ENCODE peak calls at places on chromosomes 7 and 10, in four cellular contexts. D is activated CD8-positive, alpha-beta T cell treated with anti-CD3 and anti-CD28 coated beads for 36 hours; U is PC-3; A is hepatocyte. R is an unnamed sample.

GRCh38 chr10:70682920-70683600 is 10.8 kb downstream of the ADAMTS14 start:
- DNase-seq in D (peak), U (no peak), A (no peak), R (peak)

GRCh38 chr7:2726316-2727018 is 38.5 kb downstream of the AMZ1 start:
- DNase-seq in D (peak), U (no peak), A (no peak), R (no peak)

GRCh38 chr10:122703483-122704448 is 4.1 kb upstream of the C10orf120 start:
- DNase-seq in D (peak), U (peak), A (peak), R (peak)

GRCh38 chr10:101075775-101076174 is 14.0 kb downstream of the KAZALD1 start:
- DNase-seq in D (peak), U (no peak), A (no peak), R (no peak)

GRCh38 chr7:55188590-55189446 is 170.0 kb downstream of the EGFR start:
- DNase-seq in D (no peak), U (no peak), A (peak), R (no peak)

GRCh38 chr10:99781734-99782429 is 558 bp upstream of the ABCC2 start:
- DNase-seq in D (no peak), U (no peak), A (no peak), R (no peak)

GRCh38 chr10:79123547-79123963 is 54.8 kb downstream of the ZMIZ1 start:
- DNase-seq in D (no peak), U (no peak), A (no peak), R (no peak)

GRCh38 chr7:143013897-143014296 is 13.0 kb downstream of the OR9A2 start:
- DNase-seq in D (no peak), U (peak), A (peak), R (no peak)

GRCh38 chr7:50534690-50535290 is 30.4 kb downstream of the DDC start:
- DNase-seq in D (peak), U (peak), A (peak), R (no peak)

GRCh38 chr10:61410353-61410752 is 42.8 kb downstream of the TMEM26 start:
- DNase-seq in D (no peak), U (no peak), A (no peak), R (no peak)

GRCh38 chr7:94810496-94810895 is 96.9 kb upstream of the PPP1R9A start:
- DNase-seq in D (no peak), U (no peak), A (no peak), R (no peak)

GRCh38 chr10:86113983-86114382 is 252.6 kb downstream of the GRID1 start:
- DNase-seq in D (no peak), U (no peak), A (no peak), R (no peak)

GRCh38 chr10:50653142-50653541 is 29.4 kb upstream of the SGMS1 start:
- DNase-seq in D (peak), U (peak), A (peak), R (no peak)

GRCh38 chr7:140478361-140479061 is 794 bp downstream of the MKRN1 start:
- DNase-seq in D (peak), U (peak), A (peak), R (peak)

GRCh38 chr7:84913731-84914130 is 273.1 kb downstream of the SEMA3D start:
- DNase-seq in D (no peak), U (peak), A (no peak), R (no peak)

GRCh38 chr10:42979181-42979580 is 97.7 kb upstream of the RET start:
- DNase-seq in D (peak), U (no peak), A (no peak), R (no peak)

GRCh38 chr7:55517191-55517633 is 55.1 kb downstream of the VOPP1 start:
- DNase-seq in D (peak), U (no peak), A (no peak), R (peak)

GRCh38 chr7:127890726-127891125 is 140.5 kb downstream of the LRRC4 start:
- DNase-seq in D (no peak), U (no peak), A (no peak), R (no peak)

GRCh38 chr10:99941942-99942835 is 67.6 kb downstream of the DNMBP start:
- DNase-seq in D (no peak), U (no peak), A (no peak), R (no peak)

GRCh38 chr7:69932034-69932628 is 333.9 kb downstream of the AUTS2 start:
- DNase-seq in D (peak), U (no peak), A (peak), R (no peak)

GRCh38 chr7:36045830-36046341 is 107.2 kb upstream of the EEPD1 start:
- DNase-seq in D (no peak), U (no peak), A (no peak), R (no peak)

GRCh38 chr7:124171068-124171467 is 138.2 kb upstream of the TMEM229A start:
- DNase-seq in D (peak), U (peak), A (peak), R (no peak)
- TF ChIP-seq CTCF in D (no peak), U (peak), A (peak), R (peak)

DNA sequence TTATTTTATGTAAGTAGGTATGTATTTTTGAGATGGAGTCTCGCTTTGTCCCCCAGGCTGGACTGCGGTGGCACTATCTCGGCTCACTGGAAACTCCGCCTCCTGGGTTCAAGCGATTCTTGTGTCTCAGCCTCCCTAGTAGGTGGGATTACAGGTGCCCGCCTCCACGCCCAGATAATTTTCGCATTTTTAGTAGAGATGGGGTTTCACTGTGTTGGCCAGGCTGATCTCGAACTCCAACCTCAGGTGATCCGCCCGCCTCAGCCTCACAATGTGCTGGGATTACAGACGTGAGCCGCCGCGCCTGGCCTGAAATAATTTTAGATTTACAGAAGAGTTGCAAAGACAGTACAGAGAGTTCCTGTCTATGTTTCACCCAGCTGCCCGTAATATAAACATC is 37.5 kb downstream of the PFKFB3 start:
- DNase-seq in D (no peak), U (no peak), A (no peak), R (no peak)
- TF ChIP-seq CTCF in D (no peak), U (no peak), A (no peak), R (no peak)

GRCh38 chr10:13518076-13518692 is 10.6 kb downstream of the BEND7 start:
- DNase-seq in D (no peak), U (no peak), A (peak), R (peak)
- TF ChIP-seq CTCF in D (no peak), U (no peak), A (peak), R (peak)

DNA sequence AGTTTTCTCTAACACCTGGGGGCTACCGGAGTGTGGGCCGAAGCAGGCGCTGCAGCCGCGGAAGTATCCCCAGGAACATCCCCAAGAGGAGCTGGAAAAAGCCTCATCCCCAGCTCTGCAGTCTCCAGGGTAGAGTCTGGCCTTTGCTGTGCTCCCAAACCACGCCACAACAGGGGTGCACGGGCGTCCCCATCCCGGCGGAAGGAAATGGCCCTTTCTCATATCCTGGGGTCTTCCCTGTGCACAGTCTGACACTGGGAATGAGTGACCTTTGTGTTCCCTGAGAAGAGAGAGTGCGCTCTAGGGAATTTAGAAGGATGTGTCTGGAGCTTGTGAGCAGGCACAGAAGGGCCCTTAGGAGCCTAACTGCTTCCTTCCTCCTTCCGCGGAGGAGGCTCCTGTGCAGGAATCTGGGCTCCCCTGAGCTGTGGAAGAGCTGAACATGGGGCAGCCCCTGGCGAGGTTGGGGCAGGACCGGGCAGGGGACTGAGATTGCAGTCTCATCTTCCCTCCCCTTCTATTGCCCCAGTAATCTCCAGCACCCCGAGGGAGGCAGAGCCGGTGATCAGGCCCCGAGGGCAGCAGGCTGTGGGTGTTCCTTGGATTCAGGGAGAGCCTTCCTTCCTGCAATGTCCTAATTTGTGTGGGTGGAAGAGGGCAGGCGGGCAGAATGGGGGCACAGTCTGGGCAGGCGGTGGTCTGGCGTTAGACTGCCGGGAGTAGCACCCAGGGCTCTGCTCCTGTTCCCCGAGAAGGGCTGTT is 1.3 kb downstream of the REPIN1 start:
- DNase-seq in D (no peak), U (no peak), A (no peak), R (no peak)
- TF ChIP-seq CTCF in D (no peak), U (no peak), A (no peak), R (no peak)

DNA sequence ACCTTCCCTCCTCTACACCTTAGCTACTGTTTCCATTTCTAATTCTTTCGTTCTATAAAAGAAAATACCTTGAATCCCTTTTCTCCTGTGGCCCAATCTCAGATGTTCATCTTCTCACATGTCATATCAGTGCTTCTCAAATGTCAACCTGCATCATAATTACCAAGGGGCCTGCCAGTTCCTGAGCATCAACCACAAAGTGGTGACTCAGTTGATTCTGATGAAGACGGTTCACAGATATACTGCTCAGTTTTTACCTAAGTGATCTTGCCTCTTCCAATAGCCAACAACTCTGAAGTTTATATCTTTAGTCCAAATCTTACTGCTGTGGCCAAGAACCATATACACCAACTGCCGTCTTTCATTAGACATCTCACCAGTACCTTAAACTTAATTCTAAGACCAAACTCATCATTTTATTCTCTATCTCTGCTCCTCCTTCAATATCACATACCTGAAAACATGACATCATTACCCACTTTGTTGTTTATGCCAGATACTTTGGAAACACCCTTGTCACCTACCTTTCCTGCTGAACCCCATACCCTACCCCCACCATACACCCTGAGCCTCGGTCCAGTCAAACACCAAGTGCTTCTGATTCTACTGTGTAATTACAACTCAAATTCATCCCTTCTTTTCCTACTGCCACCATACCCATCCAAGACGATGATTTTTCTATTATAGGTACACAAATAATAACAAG is 115.5 kb downstream of the LMBR1 start:
- DNase-seq in D (peak), U (peak), A (no peak), R (peak)
- TF ChIP-seq CTCF in D (no peak), U (no peak), A (no peak), R (no peak)

GRCh38 chr7:45902820-45903219 is 14.5 kb downstream of the IGFBP1 start:
- DNase-seq in D (no peak), U (no peak), A (no peak), R (no peak)
- TF ChIP-seq CTCF in D (no peak), U (no peak), A (no peak), R (no peak)

GRCh38 chr7:43458330-43458729 is 124.6 kb upstream of the STK17A start:
- DNase-seq in D (no peak), U (no peak), A (no peak), R (no peak)

GRCh38 chr7:43458746-43459337 is 124.1 kb upstream of the STK17A start:
- DNase-seq in D (no peak), U (no peak), A (no peak), R (no peak)

GRCh38 chr7:43460733-43461348 is 122.1 kb upstream of the STK17A start:
- DNase-seq in D (no peak), U (no peak), A (no peak), R (no peak)

GRCh38 chr7:43454936-43455518 is 127.9 kb upstream of the STK17A start:
- DNase-seq in D (no peak), U (peak), A (peak), R (peak)

GRCh38 chr7:43456200-43456599 is 126.7 kb upstream of the STK17A start:
- DNase-seq in D (no peak), U (no peak), A (no peak), R (no peak)
- TF ChIP-seq CTCF in D (no peak), U (no peak), A (peak), R (no peak)

GRCh38 chr7:13770305-13770704 is 219.2 kb downstream of the ETV1 start:
- DNase-seq in D (no peak), U (peak), A (no peak), R (no peak)

GRCh38 chr7:13778967-13779366 is 210.5 kb downstream of the ETV1 start:
- DNase-seq in D (peak), U (peak), A (no peak), R (no peak)

GRCh38 chr7:13777242-13777641 is 212.2 kb downstream of the ETV1 start:
- DNase-seq in D (no peak), U (no peak), A (no peak), R (no peak)

GRCh38 chr7:13774976-13775375 is 214.5 kb downstream of the ETV1 start:
- DNase-seq in D (no peak), U (no peak), A (no peak), R (no peak)
- TF ChIP-seq CTCF in D (no peak), U (no peak), A (no peak), R (no peak)

DNA sequence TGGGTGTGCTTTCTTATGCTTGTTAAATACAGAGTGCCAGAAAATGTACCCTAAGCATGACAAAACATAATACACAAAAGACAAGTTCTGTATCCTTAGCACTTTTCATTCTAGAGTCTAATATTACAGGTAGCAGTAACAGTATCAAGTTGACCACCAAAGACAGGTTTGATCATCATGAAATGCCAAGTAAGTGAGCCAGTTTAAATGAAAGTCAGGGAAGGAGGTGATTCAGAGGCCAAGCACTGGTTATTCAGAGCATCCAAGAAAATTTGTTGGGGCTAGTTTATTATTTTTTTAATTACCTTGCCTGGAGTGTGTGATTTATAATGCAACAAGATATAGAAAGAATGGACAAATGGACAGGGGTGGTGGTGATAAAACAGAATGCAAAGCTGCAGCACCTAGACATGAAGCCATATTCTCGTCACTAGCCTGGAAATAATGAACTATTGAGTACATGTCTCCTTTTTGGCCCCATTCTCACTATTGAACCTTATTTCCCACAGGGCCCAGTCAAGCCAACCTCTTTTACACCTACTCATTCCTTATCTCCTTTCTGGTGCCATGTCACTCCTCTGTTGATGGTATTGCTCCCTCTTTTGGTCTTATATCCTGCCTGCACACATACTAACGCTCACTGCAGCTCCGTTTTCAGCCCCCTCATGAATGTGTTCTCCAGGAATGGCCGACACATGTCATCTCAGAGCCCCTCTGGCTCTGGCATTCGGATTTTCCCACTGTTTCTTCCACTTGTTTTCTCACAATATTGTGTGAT is 78.6 kb upstream of the GLCCI1 start:
- DNase-seq in D (no peak), U (no peak), A (no peak), R (no peak)
- TF ChIP-seq CTCF in D (no peak), U (peak), A (no peak), R (no peak)

R was measured in GM13977.